ENCODE peak calls at places on chromosomes 5 and 9, in six cellular contexts. A, C, O, T, N and R are unnamed samples. For H3K27me3, the result is how much of the 10 kb centered on the place peaks cover.

GRCh38 chr9:99818439-99818992 is 3.2 kb upstream of the NR4A3 start:
- DNase-seq in A (no peak), C (no peak), O (no peak), T (peak), N (no peak), R (peak)

GRCh38 chr9:88344013-88344412 is 44.2 kb upstream of the SPIN1 start:
- DNase-seq in A (no peak), C (no peak), O (no peak), T (no peak), N (no peak), R (no peak)

GRCh38 chr5:66356011-66356565 is 212.0 kb downstream of the SREK1 start:
- DNase-seq in A (no peak), C (no peak), O (no peak), T (peak), N (no peak), R (no peak)

GRCh38 chr5:35857606-35858205 is 1.0 kb downstream of the IL7R start:
- DNase-seq in A (no peak), C (no peak), O (no peak), T (peak), N (peak), R (no peak)

GRCh38 chr5:81393783-81394718 is at the start of gene ACOT12:
- DNase-seq in A (no peak), C (no peak), O (no peak), T (peak), N (no peak), R (peak)

GRCh38 chr9:14511452-14511851 is 181.8 kb downstream of the ZDHHC21 start:
- DNase-seq in A (no peak), C (no peak), O (no peak), T (peak), N (peak), R (no peak)

GRCh38 chr5:60196382-60197113 is 303.0 kb upstream of the PDE4D start:
- DNase-seq in A (no peak), C (no peak), O (no peak), T (peak), N (peak), R (no peak)

GRCh38 chr5:122076023-122076422 is 2.0 kb downstream of the LOX start:
- DNase-seq in A (no peak), C (peak), O (no peak), T (peak), N (peak), R (no peak)

GRCh38 chr5:115573133-115573532 is 28.6 kb upstream of the FEM1C start:
- DNase-seq in A (no peak), C (no peak), O (no peak), T (peak), N (no peak), R (no peak)

GRCh38 chr9:95778957-95779356 is 96.5 kb upstream of the ERCC6L2 start:
- DNase-seq in A (no peak), C (no peak), O (no peak), T (peak), N (no peak), R (no peak)

GRCh38 chr9:137176302-137177182 is 4.7 kb upstream of the TMEM210 start:
- DNase-seq in A (no peak), C (peak), O (peak), T (peak), N (no peak), R (peak)

GRCh38 chr9:92097997-92098482 is 17.2 kb downstream of the SPTLC1 start:
- DNase-seq in A (peak), C (no peak), O (no peak), T (no peak), N (peak), R (no peak)

GRCh38 chr9:97307091-97307490 is 368 bp upstream of the CCDC180 start:
- DNase-seq in A (peak), C (no peak), O (no peak), T (peak), N (peak), R (peak)

GRCh38 chr5:1374680-1375055 is 29.8 kb upstream of the CLPTM1L start:
- DNase-seq in A (no peak), C (no peak), O (no peak), T (peak), N (no peak), R (no peak)

GRCh38 chr9:105283795-105284194 is 39.3 kb downstream of the SLC44A1 start:
- DNase-seq in A (no peak), C (no peak), O (no peak), T (no peak), N (no peak), R (no peak)

GRCh38 chr9:34546834-34547827 is 24.3 kb upstream of the ENHO start:
- DNase-seq in A (peak), C (peak), O (peak), T (peak), N (peak), R (peak)

GRCh38 chr5:2249442-2249841 is 366.7 kb upstream of the IRX4 start:
- DNase-seq in A (no peak), C (no peak), O (no peak), T (no peak), N (no peak), R (no peak)

GRCh38 chr5:73373814-73374510 is 74.6 kb downstream of the FOXD1 start:
- DNase-seq in A (no peak), C (no peak), O (no peak), T (no peak), N (no peak), R (no peak)

GRCh38 chr9:131732636-131733340 is 7.1 kb downstream of the RAPGEF1 start:
- DNase-seq in A (no peak), C (no peak), O (no peak), T (no peak), N (no peak), R (no peak)

GRCh38 chr9:31119882-31120481 is 1264.5 kb upstream of the ACO1 start:
- DNase-seq in A (peak), C (peak), O (peak), T (peak), N (peak), R (peak)

GRCh38 chr9:130689937-130690700 is 3.5 kb upstream of the EXOSC2 start:
- DNase-seq in A (no peak), C (peak), O (peak), T (peak), N (peak), R (peak)
- H3K4me2 ChIP-seq in A (peak), C (peak), O (peak), T (peak), N (peak), R (peak)

GRCh38 chr9:962023-962422 is 14.4 kb upstream of the DMRT3 start:
- DNase-seq in A (no peak), C (no peak), O (no peak), T (peak), N (peak), R (no peak)
- H3K27me3 ChIP-seq in A (under half), C (under half), O (under half), T (half or more), N (under half), R (half or more)

GRCh38 chr5:142645456-142645855 is 40.4 kb downstream of the FGF1 start:
- DNase-seq in A (no peak), C (no peak), O (no peak), T (no peak), N (no peak), R (no peak)
- H3K4me2 ChIP-seq in A (no peak), C (no peak), O (no peak), T (peak), N (peak), R (no peak)

DNA sequence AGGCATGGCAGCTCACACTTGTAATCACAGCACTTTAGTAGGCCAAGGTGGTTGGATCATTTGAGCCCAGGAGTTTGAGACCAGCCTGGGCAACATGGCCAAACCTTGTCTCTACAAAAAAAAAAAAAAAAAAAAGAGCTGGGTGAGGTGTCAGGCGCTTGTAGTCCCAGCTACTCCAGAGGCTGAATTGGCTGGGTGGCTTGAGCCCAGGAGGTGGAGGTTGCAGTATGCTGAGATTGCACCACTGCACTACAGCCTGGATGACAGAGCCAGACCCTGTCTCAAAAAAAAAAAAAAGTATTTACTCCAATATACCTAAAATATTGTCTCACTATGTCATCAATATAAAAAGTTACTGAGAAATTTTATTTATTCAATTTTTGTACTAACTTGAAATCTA is 2.8 kb downstream of the SCAI start:
- DNase-seq in A (no peak), C (no peak), O (no peak), T (no peak), N (no peak), R (no peak)
- H3K27me3 ChIP-seq in A (under half), C (under half), O (under half), T (under half), N (under half), R (under half)

DNA sequence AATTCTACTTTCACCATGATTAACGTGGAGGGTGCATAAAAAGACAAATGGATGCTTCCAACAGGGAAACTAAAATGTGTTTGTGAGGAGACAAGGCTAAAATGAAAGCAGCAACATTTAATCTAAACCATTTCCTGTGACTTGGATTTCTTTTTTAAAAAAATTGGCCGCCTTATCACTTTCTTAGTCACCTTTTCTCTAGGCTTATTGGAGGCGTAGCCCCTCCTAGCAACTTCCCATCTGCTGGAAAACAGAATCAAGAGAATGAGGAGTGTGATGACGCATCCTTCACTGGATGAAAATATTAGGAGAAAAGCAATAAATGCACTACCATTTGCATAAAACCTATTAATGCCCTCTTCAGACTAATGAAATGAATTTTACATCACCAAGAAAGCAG is 791 bp upstream of the GPR150 start:
- DNase-seq in A (no peak), C (no peak), O (no peak), T (peak), N (no peak), R (no peak)
- H3K4me2 ChIP-seq in A (peak), C (peak), O (no peak), T (peak), N (no peak), R (peak)